ENCODE peak calls at places on chromosomes 7 and 10, in ten cellular contexts. I is mesothelial cell of epicardium; M is SHP77; W is cardiac muscle cell; R is HCEC 1CT; D is brain microvascular endothelial cell; O is AG10803; S is gastrocnemius medialis; J is activated CD8-positive, alpha-beta memory T cell treated with anti-CD3 and anti-CD28 coated beads for 4 hours; P is activated T-cell treated with anti-CD3 and anti-CD28 coated beads for 48 hours. C is an unnamed sample.

GRCh38 chr10:127047878-127048238 is 142.6 kb downstream of the DOCK1 start:
- DNase-seq in I (no peak), M (no peak), W (no peak), R (no peak), D (no peak), O (no peak), S (no peak), J (no peak), P (no peak), C (no peak)

GRCh38 chr10:132701099-132701845 is 84.7 kb downstream of the NKX6-2 start:
- DNase-seq in I (no peak), M (no peak), W (no peak), R (no peak), D (no peak), O (no peak), S (no peak), J (no peak), P (no peak), C (no peak)

GRCh38 chr7:72492446-72492845 is 80.3 kb upstream of the CALN1 start:
- DNase-seq in I (no peak), M (no peak), W (no peak), R (no peak), D (no peak), O (no peak), S (no peak), J (no peak), P (no peak), C (no peak)

GRCh38 chr7:122056977-122057376 is 87.1 kb downstream of the AASS start:
- DNase-seq in I (no peak), M (no peak), W (no peak), R (no peak), D (no peak), O (no peak), S (no peak), J (no peak), P (no peak), C (no peak)

GRCh38 chr10:91409069-91409868 is 875 bp upstream of the HECTD2 start:
- DNase-seq in I (peak), M (peak), W (peak), R (peak), D (peak), O (peak), S (peak), J (no peak), P (no peak), C (peak)

GRCh38 chr7:13279854-13280435 is 592.5 kb downstream of the ARL4A start:
- DNase-seq in I (no peak), M (peak), W (peak), R (peak), D (no peak), O (peak), S (no peak), J (no peak), P (no peak), C (peak)

GRCh38 chr10:69910566-69910965 is 108.9 kb downstream of the COL13A1 start:
- DNase-seq in I (no peak), M (no peak), W (no peak), R (no peak), D (no peak), O (peak), S (no peak), J (no peak), P (no peak), C (no peak)

GRCh38 chr10:52674474-52674873 is 98.1 kb downstream of the MBL2 start:
- DNase-seq in I (no peak), M (no peak), W (no peak), R (no peak), D (no peak), O (no peak), S (no peak), J (no peak), P (no peak), C (peak)

GRCh38 chr7:8125680-8126444 is 136.1 kb downstream of the ICA1 start:
- DNase-seq in I (no peak), M (no peak), W (no peak), R (no peak), D (no peak), O (no peak), S (no peak), J (peak), P (peak), C (no peak)

GRCh38 chr7:84336303-84336702 is 141.7 kb upstream of the SEMA3A start:
- DNase-seq in I (no peak), M (no peak), W (peak), R (no peak), D (peak), O (peak), S (no peak), J (no peak), P (no peak), C (no peak)

C was measured in DMS53.